ENCODE peak calls at places on chromosomes 1 and 21, in seven cellular contexts. A, T, R, H, I, L and J are unnamed samples.

GRCh38 chr1:45490121-45490622 is 791 bp downstream of the TESK2 start:
- DNase-seq in A (no peak), T (peak), R (no peak), H (peak), I (no peak), L (no peak), J (no peak)

GRCh38 chr1:24970926-24971530 is 41.0 kb upstream of the RUNX3 start:
- DNase-seq in A (no peak), T (no peak), R (no peak), H (peak), I (no peak), L (no peak), J (no peak)

GRCh38 chr1:153649867-153650235 is 8.7 kb upstream of the SNAPIN start:
- DNase-seq in A (peak), T (no peak), R (no peak), H (no peak), I (peak), L (no peak), J (peak)

GRCh38 chr1:231200417-231201031 is 38.7 kb downstream of the TRIM67 start:
- DNase-seq in A (no peak), T (no peak), R (no peak), H (peak), I (no peak), L (no peak), J (no peak)

GRCh38 chr1:211198111-211198510 is 61.1 kb upstream of the RCOR3 start:
- DNase-seq in A (no peak), T (no peak), R (no peak), H (peak), I (no peak), L (no peak), J (no peak)

GRCh38 chr1:177355575-177355974 is 184.8 kb downstream of the BRINP2 start:
- DNase-seq in A (no peak), T (peak), R (no peak), H (peak), I (no peak), L (no peak), J (no peak)

GRCh38 chr1:101485712-101486111 is 248.9 kb downstream of the S1PR1 start:
- DNase-seq in A (no peak), T (no peak), R (no peak), H (no peak), I (no peak), L (no peak), J (no peak)

GRCh38 chr1:21262282-21263051 is 27.8 kb downstream of the ECE1 start:
- DNase-seq in A (no peak), T (no peak), R (no peak), H (peak), I (peak), L (no peak), J (no peak)

GRCh38 chr1:969260-969855 is 3.1 kb downstream of the PLEKHN1 start:
- DNase-seq in A (no peak), T (no peak), R (no peak), H (no peak), I (no peak), L (no peak), J (no peak)

GRCh38 chr1:229645296-229646050 is 19.4 kb downstream of the URB2 start:
- DNase-seq in A (no peak), T (no peak), R (no peak), H (no peak), I (no peak), L (no peak), J (no peak)

GRCh38 chr1:24277420-24278169 is 41.6 kb upstream of the GRHL3 start:
- DNase-seq in A (no peak), T (no peak), R (no peak), H (peak), I (no peak), L (no peak), J (no peak)

GRCh38 chr1:76786232-76786631 is 81.0 kb upstream of the ST6GALNAC5 start:
- DNase-seq in A (no peak), T (no peak), R (no peak), H (no peak), I (no peak), L (no peak), J (no peak)

GRCh38 chr21:42598159-42598735 is 55.2 kb upstream of the PDE9A start:
- DNase-seq in A (no peak), T (no peak), R (no peak), H (no peak), I (no peak), L (no peak), J (no peak)